ENCODE peak calls at places on chromosomes 13 and 19, in five cellular contexts. W is breast epithelium; N is cardiac fibroblast; T is MM.1S; L is CD4-positive, alpha-beta T cell. X is an unnamed sample.

GRCh38 chr13:46321494-46322225 is 65.4 kb downstream of the RUBCNL start:
- DNase-seq in W (peak), N (peak), T (peak), L (peak), X (peak)

GRCh38 chr19:46089432-46089831 is 35.1 kb downstream of the IGFL3 start:
- DNase-seq in W (no peak), N (no peak), T (no peak), L (no peak), X (no peak)

GRCh38 chr13:100646030-100646673 is 28.4 kb downstream of the TMTC4 start:
- DNase-seq in W (no peak), N (peak), T (no peak), L (no peak), X (no peak)

GRCh38 chr19:13181747-13182388 is 31.7 kb downstream of the IER2 start:
- DNase-seq in W (peak), N (peak), T (no peak), L (no peak), X (no peak)

GRCh38 chr19:7562646-7563393 is 27.3 kb downstream of the PNPLA6 start:
- DNase-seq in W (no peak), N (no peak), T (no peak), L (no peak), X (no peak)

GRCh38 chr19:12112238-12112637 is 27.9 kb downstream of the ZNF20 start:
- DNase-seq in W (no peak), N (no peak), T (no peak), L (no peak), X (no peak)

GRCh38 chr19:42242071-42242511 is 311 bp downstream of the GSK3A start:
- DNase-seq in W (no peak), N (no peak), T (peak), L (no peak), X (no peak)

GRCh38 chr19:48506138-48506733 is 5.4 kb downstream of the LMTK3 start:
- DNase-seq in W (no peak), N (peak), T (peak), L (no peak), X (no peak)

GRCh38 chr13:49256841-49257240 is 9.1 kb downstream of the CDADC1 start:
- DNase-seq in W (no peak), N (peak), T (no peak), L (no peak), X (no peak)

GRCh38 chr13:22777207-22777606 is 403.6 kb upstream of the SGCG start:
- DNase-seq in W (no peak), N (no peak), T (no peak), L (no peak), X (no peak)

GRCh38 chr19:40596608-40597328 is 4.4 kb upstream of the LTBP4 start:
- DNase-seq in W (no peak), N (peak), T (no peak), L (no peak), X (no peak)

GRCh38 chr13:48942131-48942530 is 33.6 kb upstream of the FNDC3A start:
- DNase-seq in W (no peak), N (peak), T (no peak), L (no peak), X (no peak)

GRCh38 chr13:110211735-110212134 is 95.2 kb downstream of the COL4A1 start:
- DNase-seq in W (no peak), N (no peak), T (no peak), L (no peak), X (no peak)

GRCh38 chr13:21342699-21343442 is 116.2 kb downstream of the ZDHHC20 start:
- DNase-seq in W (no peak), N (no peak), T (no peak), L (no peak), X (no peak)

GRCh38 chr19:31232220-31232619 is 117.0 kb downstream of the TSHZ3 start:
- DNase-seq in W (no peak), N (no peak), T (no peak), L (no peak), X (no peak)

GRCh38 chr13:100254002-100254401 is 165.1 kb downstream of the PCCA start:
- DNase-seq in W (no peak), N (no peak), T (no peak), L (no peak), X (no peak)

GRCh38 chr13:27919934-27920676 is at the start of gene PDX1:
- DNase-seq in W (no peak), N (no peak), T (no peak), L (no peak), X (no peak)

DNA sequence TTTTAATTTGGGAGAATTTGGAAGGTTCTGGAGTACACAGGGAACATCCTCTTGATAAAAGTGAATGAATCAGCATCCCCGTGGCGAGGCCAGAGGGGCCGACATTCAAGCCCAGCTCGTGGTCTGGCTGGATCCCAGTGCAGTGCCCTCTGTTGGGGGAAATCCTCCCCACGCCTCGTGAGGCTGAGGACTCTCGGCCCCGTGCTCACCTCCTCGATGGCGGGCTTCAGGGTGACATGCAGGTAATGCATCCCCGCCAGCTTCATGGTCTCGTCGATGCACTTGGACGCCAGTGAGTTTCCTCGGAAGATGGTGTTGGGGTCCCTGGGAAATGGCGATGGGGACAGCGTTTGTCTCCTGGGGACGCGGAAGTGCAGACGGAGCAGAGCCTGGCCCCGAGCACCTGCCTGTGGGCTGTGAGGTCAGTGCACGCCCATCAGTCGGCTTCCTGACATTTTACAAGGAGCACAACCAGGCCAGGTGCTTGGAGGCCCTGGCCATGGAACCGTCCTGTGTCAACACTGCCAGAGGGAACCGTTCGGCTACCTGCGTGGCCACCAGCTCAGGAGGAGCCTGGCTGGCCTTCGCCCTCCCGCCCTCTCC is 43.3 kb upstream of the C13orf46 start:
- DNase-seq in W (no peak), N (peak), T (no peak), L (no peak), X (no peak)
- TF ChIP-seq CTCF in W (no peak), N (peak), T (no peak), L (no peak), X (no peak)

GRCh38 chr13:44305845-44306244 is 67.8 kb upstream of the SERP2 start:
- DNase-seq in W (no peak), N (peak), T (no peak), L (no peak), X (no peak)
- TF ChIP-seq CTCF in W (no peak), N (no peak), T (no peak), L (no peak), X (no peak)

GRCh38 chr19:39469567-39469966 is 11.1 kb upstream of the TIMM50 start:
- DNase-seq in W (no peak), N (no peak), T (no peak), L (no peak), X (no peak)
- TF ChIP-seq CTCF in W (no peak), N (no peak), T (no peak), L (no peak), X (no peak)

GRCh38 chr13:38763446-38764381 is 76.8 kb downstream of the FREM2 start:
- DNase-seq in W (no peak), N (peak), T (peak), L (no peak), X (no peak)
- TF ChIP-seq CTCF in W (no peak), N (peak), T (peak), L (no peak), X (peak)

X was measured in D721Med.